ENCODE peak calls at places on chromosomes 4 and X, in seven cellular contexts. One of them, this sample, is unnamed.

GRCh38 chrX:15310117-15310516 is 5.3 kb downstream of the ASB11 start:
- DNase-seq in WERI-Rb-1: no peak
- DNase-seq in tibial nerve: peak; percentile 42
- DNase-seq in lower lobe of right lung: no peak
- DNase-seq in upper lobe of right lung: no peak
- DNase-seq in astrocyte of the spinal cord: no peak
- DNase-seq in RWPE1: no peak
- DNase-seq in this sample: peak; percentile 9

GRCh38 chrX:45479835-45480422 is 279.3 kb upstream of the DIPK2B start:
- DNase-seq in WERI-Rb-1: no peak
- DNase-seq in tibial nerve: no peak
- DNase-seq in lower lobe of right lung: no peak
- DNase-seq in upper lobe of right lung: no peak
- DNase-seq in astrocyte of the spinal cord: peak; percentile 87
- DNase-seq in RWPE1: peak; percentile 62
- DNase-seq in this sample: peak; percentile 92

GRCh38 chr4:142396279-142396678 is 449.8 kb downstream of the INPP4B start:
- DNase-seq in WERI-Rb-1: no peak
- DNase-seq in tibial nerve: no peak
- DNase-seq in lower lobe of right lung: no peak
- DNase-seq in upper lobe of right lung: no peak
- DNase-seq in astrocyte of the spinal cord: no peak
- DNase-seq in RWPE1: no peak
- DNase-seq in this sample: peak; percentile 47

GRCh38 chrX:108439434-108439883 is at the start of gene COL4A5:
- DNase-seq in WERI-Rb-1: no peak
- DNase-seq in tibial nerve: peak; percentile 4
- DNase-seq in lower lobe of right lung: peak; percentile 43
- DNase-seq in upper lobe of right lung: peak; percentile 61
- DNase-seq in astrocyte of the spinal cord: peak; percentile 90
- DNase-seq in RWPE1: peak; percentile 74
- DNase-seq in this sample: peak; percentile 90

GRCh38 chrX:154056739-154057367 is 37.2 kb upstream of the IRAK1 start:
- DNase-seq in WERI-Rb-1: no peak
- DNase-seq in tibial nerve: no peak
- DNase-seq in lower lobe of right lung: no peak
- DNase-seq in upper lobe of right lung: no peak
- DNase-seq in astrocyte of the spinal cord: no peak
- DNase-seq in RWPE1: no peak
- DNase-seq in this sample: peak; percentile 70

GRCh38 chr4:164301430-164301829 is 452.5 kb upstream of the SMIM31 start:
- DNase-seq in WERI-Rb-1: no peak
- DNase-seq in tibial nerve: no peak
- DNase-seq in lower lobe of right lung: no peak
- DNase-seq in upper lobe of right lung: no peak
- DNase-seq in astrocyte of the spinal cord: no peak
- DNase-seq in RWPE1: no peak
- DNase-seq in this sample: no peak

GRCh38 chrX:129577877-129578276 is 37.8 kb downstream of the OCRL start:
- DNase-seq in WERI-Rb-1: no peak
- DNase-seq in tibial nerve: no peak
- DNase-seq in lower lobe of right lung: no peak
- DNase-seq in upper lobe of right lung: no peak
- DNase-seq in astrocyte of the spinal cord: no peak
- DNase-seq in RWPE1: no peak
- DNase-seq in this sample: no peak

GRCh38 chr4:135344492-135344891 is 1142.9 kb upstream of the PABPC4L start:
- DNase-seq in WERI-Rb-1: no peak
- DNase-seq in tibial nerve: no peak
- DNase-seq in lower lobe of right lung: no peak
- DNase-seq in upper lobe of right lung: no peak
- DNase-seq in astrocyte of the spinal cord: no peak
- DNase-seq in RWPE1: no peak
- DNase-seq in this sample: no peak

GRCh38 chrX:50049228-50049627 is 126.8 kb downstream of the CLCN5 start:
- DNase-seq in WERI-Rb-1: no peak
- DNase-seq in tibial nerve: no peak
- DNase-seq in lower lobe of right lung: no peak
- DNase-seq in upper lobe of right lung: no peak
- DNase-seq in astrocyte of the spinal cord: no peak
- DNase-seq in RWPE1: no peak
- DNase-seq in this sample: peak; percentile 2

GRCh38 chrX:37347420-37347819 is 1.7 kb upstream of the PRRG1 start:
- DNase-seq in WERI-Rb-1: no peak
- DNase-seq in tibial nerve: peak; percentile 4
- DNase-seq in lower lobe of right lung: no peak
- DNase-seq in upper lobe of right lung: no peak
- DNase-seq in astrocyte of the spinal cord: peak; percentile 15
- DNase-seq in RWPE1: no peak
- DNase-seq in this sample: peak; percentile 58

GRCh38 chr4:13547563-13548041 is 3.3 kb upstream of the NKX3-2 start:
- DNase-seq in WERI-Rb-1: peak; percentile 67
- DNase-seq in tibial nerve: no peak
- DNase-seq in lower lobe of right lung: no peak
- DNase-seq in upper lobe of right lung: no peak
- DNase-seq in astrocyte of the spinal cord: no peak
- DNase-seq in RWPE1: no peak
- DNase-seq in this sample: no peak

GRCh38 chrX:144790148-144790547 is 457.2 kb upstream of the SPANXN1 start:
- DNase-seq in WERI-Rb-1: no peak
- DNase-seq in tibial nerve: no peak
- DNase-seq in lower lobe of right lung: no peak
- DNase-seq in upper lobe of right lung: no peak
- DNase-seq in astrocyte of the spinal cord: no peak
- DNase-seq in RWPE1: no peak
- DNase-seq in this sample: no peak

GRCh38 chrX:78574306-78574705 is 84.8 kb downstream of the RTL3 start:
- DNase-seq in WERI-Rb-1: no peak
- DNase-seq in tibial nerve: no peak
- DNase-seq in lower lobe of right lung: no peak
- DNase-seq in upper lobe of right lung: no peak
- DNase-seq in astrocyte of the spinal cord: no peak
- DNase-seq in RWPE1: no peak
- DNase-seq in this sample: no peak

GRCh38 chrX:2691543-2692220 is 587 bp downstream of the CD99 start:
- DNase-seq in WERI-Rb-1: no peak
- DNase-seq in tibial nerve: peak; percentile 51
- DNase-seq in lower lobe of right lung: peak; percentile 75
- DNase-seq in upper lobe of right lung: peak; percentile 82
- DNase-seq in astrocyte of the spinal cord: peak; percentile 58
- DNase-seq in RWPE1: no peak
- DNase-seq in this sample: peak; percentile 58

GRCh38 chr4:76234679-76235044 is 16.9 kb upstream of the FAM47E start:
- DNase-seq in WERI-Rb-1: no peak
- DNase-seq in tibial nerve: no peak
- DNase-seq in lower lobe of right lung: no peak
- DNase-seq in upper lobe of right lung: no peak
- DNase-seq in astrocyte of the spinal cord: no peak
- DNase-seq in RWPE1: no peak
- DNase-seq in this sample: no peak

GRCh38 chr4:10054571-10055041 is 33.3 kb upstream of the SLC2A9 start:
- DNase-seq in WERI-Rb-1: no peak
- DNase-seq in tibial nerve: no peak
- DNase-seq in lower lobe of right lung: no peak
- DNase-seq in upper lobe of right lung: no peak
- DNase-seq in astrocyte of the spinal cord: no peak
- DNase-seq in RWPE1: no peak
- DNase-seq in this sample: peak; percentile 38

GRCh38 chrX:819684-820083 is 189.1 kb downstream of the SHOX start:
- DNase-seq in WERI-Rb-1: no peak
- DNase-seq in tibial nerve: no peak
- DNase-seq in lower lobe of right lung: no peak
- DNase-seq in upper lobe of right lung: no peak
- DNase-seq in astrocyte of the spinal cord: no peak
- DNase-seq in RWPE1: no peak
- DNase-seq in this sample: no peak
- TF ChIP-seq CTCF in WERI-Rb-1: no peak
- TF ChIP-seq CTCF in tibial nerve: no peak
- TF ChIP-seq CTCF in lower lobe of right lung: no peak
- TF ChIP-seq CTCF in upper lobe of right lung: no peak
- TF ChIP-seq CTCF in astrocyte of the spinal cord: no peak
- TF ChIP-seq CTCF in RWPE1: no peak
- TF ChIP-seq CTCF in this sample: no peak

GRCh38 chrX:24242649-24243556 is 71.0 kb downstream of the SUPT20HL2 start:
- DNase-seq in WERI-Rb-1: no peak
- DNase-seq in tibial nerve: peak; percentile 71
- DNase-seq in lower lobe of right lung: no peak
- DNase-seq in upper lobe of right lung: no peak
- DNase-seq in astrocyte of the spinal cord: peak; percentile 79
- DNase-seq in RWPE1: no peak
- DNase-seq in this sample: peak; percentile 78

GRCh38 chrX:24243692-24244091 is 70.2 kb downstream of the SUPT20HL2 start:
- DNase-seq in WERI-Rb-1: no peak
- DNase-seq in tibial nerve: no peak
- DNase-seq in lower lobe of right lung: no peak
- DNase-seq in upper lobe of right lung: no peak
- DNase-seq in astrocyte of the spinal cord: no peak
- DNase-seq in RWPE1: no peak
- DNase-seq in this sample: peak; percentile 33

GRCh38 chrX:24245201-24245600 is 68.7 kb downstream of the SUPT20HL2 start:
- DNase-seq in WERI-Rb-1: peak; percentile 16
- DNase-seq in tibial nerve: no peak
- DNase-seq in lower lobe of right lung: no peak
- DNase-seq in upper lobe of right lung: no peak
- DNase-seq in astrocyte of the spinal cord: peak; percentile 46
- DNase-seq in RWPE1: peak; percentile 73
- DNase-seq in this sample: peak; percentile 90

GRCh38 chrX:24241822-24242648 is 71.8 kb downstream of the SUPT20HL2 start:
- DNase-seq in WERI-Rb-1: no peak
- DNase-seq in tibial nerve: no peak
- DNase-seq in lower lobe of right lung: no peak
- DNase-seq in upper lobe of right lung: no peak
- DNase-seq in astrocyte of the spinal cord: peak; percentile 48
- DNase-seq in RWPE1: peak; percentile 29
- DNase-seq in this sample: peak; percentile 58
- TF ChIP-seq CTCF in WERI-Rb-1: peak; percentile 31
- TF ChIP-seq CTCF in tibial nerve: peak; percentile 40
- TF ChIP-seq CTCF in lower lobe of right lung: peak; percentile 33
- TF ChIP-seq CTCF in upper lobe of right lung: peak; percentile 40
- TF ChIP-seq CTCF in astrocyte of the spinal cord: peak; percentile 37
- TF ChIP-seq CTCF in RWPE1: peak; percentile 12
- TF ChIP-seq CTCF in this sample: peak; percentile 36

GRCh38 chr4:106806158-106806797 is 229.8 kb downstream of the DKK2 start:
- DNase-seq in WERI-Rb-1: no peak
- DNase-seq in tibial nerve: no peak
- DNase-seq in lower lobe of right lung: no peak
- DNase-seq in upper lobe of right lung: no peak
- DNase-seq in astrocyte of the spinal cord: no peak
- DNase-seq in RWPE1: no peak
- DNase-seq in this sample: no peak

GRCh38 chr4:106803107-106803506 is 233.0 kb downstream of the DKK2 start:
- DNase-seq in WERI-Rb-1: no peak
- DNase-seq in tibial nerve: no peak
- DNase-seq in lower lobe of right lung: no peak
- DNase-seq in upper lobe of right lung: no peak
- DNase-seq in astrocyte of the spinal cord: no peak
- DNase-seq in RWPE1: no peak
- DNase-seq in this sample: no peak

GRCh38 chr4:106810122-106810521 is 226.0 kb downstream of the DKK2 start:
- DNase-seq in WERI-Rb-1: no peak
- DNase-seq in tibial nerve: no peak
- DNase-seq in lower lobe of right lung: no peak
- DNase-seq in upper lobe of right lung: no peak
- DNase-seq in astrocyte of the spinal cord: no peak
- DNase-seq in RWPE1: no peak
- DNase-seq in this sample: no peak

GRCh38 chr4:106809083-106809482 is 227.0 kb downstream of the DKK2 start:
- DNase-seq in WERI-Rb-1: peak; percentile 44
- DNase-seq in tibial nerve: peak; percentile 9
- DNase-seq in lower lobe of right lung: no peak
- DNase-seq in upper lobe of right lung: no peak
- DNase-seq in astrocyte of the spinal cord: peak; percentile 57
- DNase-seq in RWPE1: peak; percentile 28
- DNase-seq in this sample: peak; percentile 63
- TF ChIP-seq CTCF in WERI-Rb-1: peak; percentile 75
- TF ChIP-seq CTCF in tibial nerve: peak; percentile 26
- TF ChIP-seq CTCF in lower lobe of right lung: peak; percentile 29
- TF ChIP-seq CTCF in upper lobe of right lung: peak; percentile 30
- TF ChIP-seq CTCF in astrocyte of the spinal cord: peak; percentile 54
- TF ChIP-seq CTCF in RWPE1: peak; percentile 50
- TF ChIP-seq CTCF in this sample: peak; percentile 80

GRCh38 chr4:168995537-168996295 is 14.3 kb downstream of the CBR4 start:
- DNase-seq in WERI-Rb-1: no peak
- DNase-seq in tibial nerve: no peak
- DNase-seq in lower lobe of right lung: no peak
- DNase-seq in upper lobe of right lung: no peak
- DNase-seq in astrocyte of the spinal cord: peak; percentile 17
- DNase-seq in RWPE1: no peak
- DNase-seq in this sample: peak; percentile 17
- TF ChIP-seq CTCF in WERI-Rb-1: no peak
- TF ChIP-seq CTCF in tibial nerve: peak; percentile 31
- TF ChIP-seq CTCF in lower lobe of right lung: no peak
- TF ChIP-seq CTCF in upper lobe of right lung: peak; percentile 31
- TF ChIP-seq CTCF in astrocyte of the spinal cord: peak; percentile 15
- TF ChIP-seq CTCF in RWPE1: no peak
- TF ChIP-seq CTCF in this sample: peak; percentile 20

DNA sequence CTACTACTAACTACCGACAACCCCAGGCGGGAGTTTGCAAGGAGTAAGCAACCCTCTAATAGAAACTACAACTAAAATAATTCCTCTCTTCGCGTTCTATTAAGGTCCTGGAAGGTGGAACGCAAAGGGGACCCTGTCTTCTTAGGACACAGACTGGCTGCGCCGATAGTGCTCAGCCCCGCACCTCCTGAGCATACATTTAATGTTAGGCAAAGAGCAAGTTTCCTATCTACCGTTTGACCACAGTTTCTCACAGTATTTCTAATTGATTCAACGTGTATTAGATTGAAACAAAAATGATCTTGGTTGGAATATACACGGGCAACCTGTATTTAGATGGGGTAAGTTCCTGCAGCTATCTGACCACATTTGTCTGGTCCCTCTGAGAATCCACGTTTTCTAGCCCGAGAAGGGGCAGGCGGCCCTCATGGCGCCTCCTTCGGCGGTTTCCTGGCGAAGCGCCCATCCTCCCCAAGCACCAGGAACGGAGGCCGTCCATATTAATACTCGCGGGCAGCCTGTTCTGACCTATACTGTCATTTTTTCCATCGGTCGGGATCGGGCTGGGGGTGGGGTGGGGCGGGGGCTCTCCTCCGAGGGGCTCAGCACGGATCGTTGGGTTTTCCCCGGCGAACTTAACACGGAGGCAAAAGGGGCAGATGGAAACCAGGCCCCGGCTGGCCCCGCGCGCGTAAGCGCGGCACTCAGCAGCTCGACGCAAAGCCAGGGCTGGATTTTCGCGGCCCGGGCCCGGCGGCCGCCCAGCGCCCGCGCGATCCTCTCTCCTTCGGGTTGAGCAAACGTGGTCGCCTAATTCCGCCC is 77.0 kb upstream of the BCOR start:
- DNase-seq in WERI-Rb-1: peak; percentile 61
- DNase-seq in tibial nerve: no peak
- DNase-seq in lower lobe of right lung: peak; percentile 64
- DNase-seq in upper lobe of right lung: peak; percentile 76
- DNase-seq in astrocyte of the spinal cord: peak; percentile 56
- DNase-seq in RWPE1: no peak
- DNase-seq in this sample: no peak
- TF ChIP-seq CTCF in WERI-Rb-1: no peak
- TF ChIP-seq CTCF in tibial nerve: no peak
- TF ChIP-seq CTCF in lower lobe of right lung: no peak
- TF ChIP-seq CTCF in upper lobe of right lung: no peak
- TF ChIP-seq CTCF in astrocyte of the spinal cord: no peak
- TF ChIP-seq CTCF in RWPE1: no peak
- TF ChIP-seq CTCF in this sample: no peak